ENCODE peak calls at places on chromosomes 12 and 14, in four cellular contexts. E, B, F and M are unnamed samples.

GRCh38 chr12:130465626-130466025 is 127.9 kb downstream of the PIWIL1 start:
- DNase-seq in E (no peak), B (no peak), F (no peak), M (no peak)

GRCh38 chr14:102220031-102220430 is 80.3 kb downstream of the WDR20 start:
- DNase-seq in E (no peak), B (no peak), F (no peak), M (no peak)

GRCh38 chr12:91224411-91224810 is 41.8 kb upstream of the DCN start:
- DNase-seq in E (no peak), B (no peak), F (no peak), M (no peak)

GRCh38 chr12:50040657-50041056 is 15.4 kb upstream of the RACGAP1 start:
- DNase-seq in E (no peak), B (no peak), F (no peak), M (no peak)

GRCh38 chr12:45725631-45726593 is 3.6 kb upstream of the ARID2 start:
- DNase-seq in E (no peak), B (peak), F (peak), M (peak)

GRCh38 chr12:59181378-59181777 is 261.1 kb upstream of the LRIG3 start:
- DNase-seq in E (no peak), B (no peak), F (no peak), M (no peak)

GRCh38 chr12:20946732-20947131 is 136.2 kb downstream of the SLCO1B3 start:
- DNase-seq in E (peak), B (peak), F (peak), M (peak)

GRCh38 chr14:74508292-74508731 is 14.7 kb downstream of the ISCA2 start:
- DNase-seq in E (peak), B (no peak), F (peak), M (peak)

GRCh38 chr12:131732996-131733615 is 22.2 kb downstream of the SFSWAP start:
- DNase-seq in E (no peak), B (no peak), F (no peak), M (no peak)

GRCh38 chr14:97166497-97166896 is 369.3 kb downstream of the VRK1 start:
- DNase-seq in E (no peak), B (no peak), F (no peak), M (no peak)

GRCh38 chr14:35829449-35829848 is 3.3 kb downstream of the BRMS1L start:
- DNase-seq in E (no peak), B (no peak), F (no peak), M (no peak)

GRCh38 chr14:42057176-42057575 is 450.5 kb downstream of the LRFN5 start:
- DNase-seq in E (no peak), B (no peak), F (no peak), M (no peak)

GRCh38 chr12:779745-780734 is 27.7 kb downstream of the WNK1 start:
- DNase-seq in E (no peak), B (no peak), F (peak), M (no peak)

GRCh38 chr14:103123634-103124500 is 606 bp downstream of the TNFAIP2 start:
- DNase-seq in E (peak), B (peak), F (no peak), M (no peak)

GRCh38 chr14:68510201-68510600 is 282.7 kb downstream of the ZFP36L1 start:
- DNase-seq in E (no peak), B (no peak), F (no peak), M (peak)

GRCh38 chr12:107467716-107468115 is 217.9 kb upstream of the PWP1 start:
- DNase-seq in E (no peak), B (no peak), F (no peak), M (no peak)

GRCh38 chr12:22499445-22499844 is 44.9 kb downstream of the C2CD5 start:
- DNase-seq in E (no peak), B (no peak), F (no peak), M (no peak)

GRCh38 chr12:22505826-22506225 is 38.5 kb downstream of the C2CD5 start:
- DNase-seq in E (no peak), B (no peak), F (peak), M (no peak)

GRCh38 chr12:22494319-22494718 is 50.0 kb downstream of the C2CD5 start:
- DNase-seq in E (no peak), B (no peak), F (no peak), M (no peak)

DNA sequence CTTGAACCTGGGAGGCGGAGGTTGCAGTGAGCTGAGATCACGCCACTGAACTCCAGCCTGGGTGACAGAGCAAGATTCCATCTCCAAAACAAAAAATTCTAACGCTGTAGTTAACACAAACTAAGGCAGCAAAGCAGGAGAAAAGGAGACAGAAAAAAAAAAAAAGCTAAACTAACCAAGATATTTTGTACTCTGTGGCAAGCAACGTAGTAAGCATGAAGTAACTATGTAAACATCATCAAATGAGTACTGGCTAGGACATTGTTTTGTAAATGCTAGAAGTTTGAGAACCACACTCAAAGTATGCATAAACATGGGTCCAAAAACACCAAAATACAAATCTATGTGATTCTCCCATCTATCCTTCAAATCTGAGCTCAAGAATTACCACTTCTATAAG is 44.2 kb downstream of the C2CD5 start:
- DNase-seq in E (no peak), B (no peak), F (no peak), M (no peak)
- TF ChIP-seq FOXJ3 in E (no peak), B (no peak), F (no peak), M (no peak)

GRCh38 chr14:21252149-21252548 is 17.1 kb downstream of the HNRNPC start:
- DNase-seq in E (no peak), B (no peak), F (no peak), M (no peak)
- TF ChIP-seq FOXJ3 in E (no peak), B (no peak), F (no peak), M (no peak)

DNA sequence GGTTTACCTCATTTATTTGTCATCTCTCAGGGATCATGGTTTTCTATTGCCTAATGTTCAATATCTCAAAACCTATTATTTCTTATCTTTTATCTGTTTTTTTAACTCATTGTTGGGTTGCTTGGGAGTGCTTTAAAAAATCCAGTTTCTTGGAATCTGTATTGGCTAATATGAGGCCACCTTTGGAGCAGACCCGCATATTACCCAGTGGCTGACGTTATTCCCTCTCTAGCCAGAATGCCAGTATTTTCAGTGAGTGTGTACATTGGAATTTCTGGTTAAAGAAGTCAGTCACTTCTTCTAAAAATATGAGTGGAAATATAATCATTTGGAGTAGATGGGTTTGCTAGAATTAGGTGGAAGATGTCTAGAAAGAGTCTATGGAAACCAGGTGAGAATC is 38.3 kb downstream of the PRMT8 start:
- DNase-seq in E (no peak), B (no peak), F (no peak), M (no peak)
- TF ChIP-seq FOXJ3 in E (no peak), B (no peak), F (no peak), M (no peak)

DNA sequence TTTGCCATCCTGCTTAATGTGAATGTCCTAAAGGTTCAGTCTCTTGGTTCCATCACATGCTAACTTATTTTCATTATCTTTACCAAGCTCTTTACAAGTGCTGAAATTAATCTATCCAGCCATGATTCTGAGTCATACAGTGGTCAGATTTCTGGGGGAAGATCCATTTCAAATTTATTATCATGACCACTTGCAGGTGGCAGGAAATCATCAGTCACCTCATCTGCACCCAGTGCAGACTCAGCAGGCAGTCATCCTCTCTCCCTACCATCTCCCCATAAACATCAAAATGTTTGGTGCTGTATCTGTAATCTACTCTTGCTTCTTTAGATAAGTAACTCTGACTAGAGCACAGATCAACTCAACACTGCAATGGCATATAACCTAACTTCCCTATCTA is 23.5 kb downstream of the ATG14 start:
- DNase-seq in E (no peak), B (no peak), F (no peak), M (no peak)
- TF ChIP-seq FOXJ3 in E (no peak), B (no peak), F (no peak), M (no peak)

GRCh38 chr12:108800591-108800990 is 56.8 kb downstream of the SSH1 start:
- DNase-seq in E (no peak), B (no peak), F (no peak), M (no peak)

GRCh38 chr12:108802666-108803036 is 54.7 kb downstream of the SSH1 start:
- DNase-seq in E (no peak), B (no peak), F (no peak), M (no peak)

GRCh38 chr12:108803428-108804105 is 53.8 kb downstream of the SSH1 start:
- DNase-seq in E (peak), B (peak), F (peak), M (peak)

GRCh38 chr12:108799528-108800243 is 57.7 kb downstream of the SSH1 start:
- DNase-seq in E (no peak), B (no peak), F (no peak), M (no peak)

GRCh38 chr12:108801736-108802665 is 55.4 kb downstream of the SSH1 start:
- DNase-seq in E (peak), B (no peak), F (no peak), M (no peak)
- TF ChIP-seq FOXJ3 in E (no peak), B (no peak), F (no peak), M (no peak)

DNA sequence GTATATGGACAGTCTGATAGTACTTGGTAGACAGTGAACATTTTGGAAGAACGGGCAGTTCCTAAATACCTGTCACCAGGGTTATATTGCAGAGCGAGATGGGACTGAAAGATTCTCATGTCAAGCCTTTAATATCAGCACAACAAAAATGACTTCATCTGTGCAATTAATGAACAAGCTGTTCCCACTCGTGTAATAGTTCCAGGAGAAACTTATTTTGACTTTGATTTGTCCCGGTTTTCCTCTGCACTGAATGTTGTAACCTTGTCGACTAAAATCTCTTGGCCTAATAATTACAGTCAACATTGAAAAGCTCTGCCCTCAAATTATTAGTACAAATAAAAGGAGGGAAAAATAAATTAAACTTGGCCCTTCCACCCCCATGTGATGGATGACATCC is 79.5 kb downstream of the WASHC3 start:
- DNase-seq in E (no peak), B (no peak), F (no peak), M (no peak)
- TF ChIP-seq FOXJ3 in E (no peak), B (no peak), F (no peak), M (no peak)